ENCODE peak calls at places on chromosomes 1 and 21, in eight cellular contexts. S is ovary, Z is lower lobe of right lung, Q is upper lobe of right lung, D is adrenal gland, F is right lobe of liver, T is neural progenitor cell, A is ascending aorta. K is an unnamed sample.

GRCh38 chr1:53929349-53929945 is 16.1 kb downstream of the IFT25 start:
- DNase-seq in S (no peak), Z (no peak), Q (no peak), D (no peak), F (no peak), T (no peak), A (no peak), K (no peak)

GRCh38 chr21:35737899-35738341 is 322.4 kb downstream of the SETD4 start:
- DNase-seq in S (no peak), Z (peak; percentile 49), Q (no peak), D (peak; percentile 18), F (no peak), T (no peak), A (peak; percentile 71), K (no peak)

GRCh38 chr1:6101826-6102225 is 56.1 kb downstream of the KCNAB2 start:
- DNase-seq in S (no peak), Z (peak; percentile 36), Q (peak; percentile 63), D (no peak), F (no peak), T (no peak), A (no peak), K (no peak)

GRCh38 chr1:29323636-29324035 is 87.3 kb downstream of the PTPRU start:
- DNase-seq in S (no peak), Z (no peak), Q (peak; percentile 51), D (no peak), F (no peak), T (no peak), A (no peak), K (no peak)

GRCh38 chr1:172500207-172500606 is 32.7 kb upstream of the SUCO start:
- DNase-seq in S (no peak), Z (no peak), Q (no peak), D (no peak), F (no peak), T (no peak), A (no peak), K (no peak)

GRCh38 chr1:171590022-171590421 is 32.0 kb upstream of the MYOCOS start:
- DNase-seq in S (no peak), Z (no peak), Q (no peak), D (no peak), F (no peak), T (no peak), A (no peak), K (no peak)

GRCh38 chr1:237736372-237737029 is 154.2 kb downstream of the ZP4 start:
- DNase-seq in S (no peak), Z (no peak), Q (no peak), D (no peak), F (no peak), T (peak; percentile 42), A (no peak), K (no peak)

GRCh38 chr21:28885853-28886177 is 106.9 kb downstream of the LTN1 start:
- DNase-seq in S (no peak), Z (no peak), Q (no peak), D (no peak), F (no peak), T (no peak), A (no peak), K (no peak)

GRCh38 chr1:220300442-220301121 is 28.3 kb upstream of the RAB3GAP2 start:
- DNase-seq in S (peak; percentile 52), Z (peak; percentile 61), Q (peak; percentile 65), D (peak; percentile 68), F (peak; percentile 53), T (peak; percentile 39), A (peak; percentile 90), K (peak; percentile 95)

GRCh38 chr1:54547601-54548388 is at the start of gene ACOT11:
- DNase-seq in S (peak; percentile 93), Z (peak; percentile 77), Q (peak; percentile 82), D (peak; percentile 92), F (peak; percentile 54), T (peak; percentile 44), A (peak; percentile 94), K (no peak)

GRCh38 chr1:45348020-45348419 is 7.8 kb upstream of the MUTYH start:
- DNase-seq in S (no peak), Z (no peak), Q (no peak), D (no peak), F (no peak), T (no peak), A (no peak), K (no peak)

GRCh38 chr1:181804989-181805388 is 256.5 kb downstream of the ZNF648 start:
- DNase-seq in S (no peak), Z (no peak), Q (no peak), D (no peak), F (no peak), T (no peak), A (no peak), K (no peak)

GRCh38 chr21:43323244-43324005 is 103.5 kb downstream of the SIK1 start:
- DNase-seq in S (peak; percentile 79), Z (peak; percentile 90), Q (peak; percentile 93), D (peak; percentile 88), F (peak; percentile 90), T (no peak), A (no peak), K (no peak)

GRCh38 chr1:115430717-115431116 is 92.7 kb upstream of the NGF start:
- DNase-seq in S (no peak), Z (no peak), Q (no peak), D (peak; percentile 67), F (no peak), T (no peak), A (no peak), K (no peak)

GRCh38 chr1:169060906-169061683 is 45.4 kb upstream of the ATP1B1 start:
- DNase-seq in S (no peak), Z (peak; percentile 55), Q (no peak), D (peak; percentile 26), F (no peak), T (no peak), A (no peak), K (no peak)

GRCh38 chr1:26387447-26387846 is 14.9 kb upstream of the ZNF683 start:
- DNase-seq in S (no peak), Z (no peak), Q (no peak), D (no peak), F (no peak), T (no peak), A (no peak), K (no peak)

GRCh38 chr21:42545317-42545716 is 31.7 kb downstream of the SLC37A1 start:
- DNase-seq in S (peak; percentile 7), Z (no peak), Q (peak; percentile 45), D (no peak), F (no peak), T (no peak), A (no peak), K (no peak)

GRCh38 chr1:113226118-113226517 is 153.1 kb downstream of the LRIG2 start:
- DNase-seq in S (peak; percentile 54), Z (no peak), Q (no peak), D (no peak), F (no peak), T (peak; percentile 25), A (no peak), K (no peak)

GRCh38 chr1:169795687-169796086 is 980 bp upstream of the METTL18 start:
- DNase-seq in S (no peak), Z (no peak), Q (no peak), D (no peak), F (no peak), T (peak; percentile 30), A (no peak), K (no peak)

GRCh38 chr1:82829527-82829926 is 1028.8 kb downstream of the ADGRL2 start:
- DNase-seq in S (no peak), Z (no peak), Q (no peak), D (no peak), F (no peak), T (no peak), A (no peak), K (no peak)

GRCh38 chr1:86567341-86567740 is 20.5 kb downstream of the CLCA4 start:
- DNase-seq in S (no peak), Z (no peak), Q (no peak), D (no peak), F (no peak), T (no peak), A (no peak), K (no peak)

GRCh38 chr1:72946901-72947505 is 664.7 kb upstream of the NEGR1 start:
- DNase-seq in S (no peak), Z (no peak), Q (no peak), D (no peak), F (no peak), T (no peak), A (no peak), K (no peak)

GRCh38 chr1:26127235-26128163 is 15.9 kb downstream of the PDIK1L start:
- DNase-seq in S (no peak), Z (no peak), Q (no peak), D (no peak), F (no peak), T (no peak), A (no peak), K (no peak)

GRCh38 chr1:161506336-161507223 is 1.3 kb downstream of the FCGR2A start:
- DNase-seq in S (no peak), Z (peak; percentile 73), Q (peak; percentile 76), D (no peak), F (no peak), T (no peak), A (no peak), K (no peak)

GRCh38 chr21:45286671-45287437 is 841 bp downstream of the POFUT2 start:
- DNase-seq in S (peak; percentile 69), Z (peak; percentile 50), Q (peak; percentile 65), D (peak; percentile 39), F (no peak), T (peak; percentile 94), A (peak; percentile 62), K (peak; percentile 82)
- H3K4me3 ChIP-seq in S (peak overlapping the region; percentile 79), Z (peak overlapping the region; percentile 67), Q (peak overlapping the region; percentile 67), D (no peak overlapping the region), F (peak overlapping the region; percentile 61), T (peak overlapping the region; percentile 69), A (peak overlapping the region; percentile 98), K (no peak overlapping the region)

GRCh38 chr1:206010101-206010500 is 6.9 kb upstream of the RAB7B start:
- DNase-seq in S (no peak), Z (no peak), Q (no peak), D (no peak), F (no peak), T (no peak), A (no peak), K (no peak)
- TF ChIP-seq CTCF in S (no peak), Z (no peak), Q (no peak), D (no peak), F (no peak), T (no peak), A (no peak), K (no peak)

DNA sequence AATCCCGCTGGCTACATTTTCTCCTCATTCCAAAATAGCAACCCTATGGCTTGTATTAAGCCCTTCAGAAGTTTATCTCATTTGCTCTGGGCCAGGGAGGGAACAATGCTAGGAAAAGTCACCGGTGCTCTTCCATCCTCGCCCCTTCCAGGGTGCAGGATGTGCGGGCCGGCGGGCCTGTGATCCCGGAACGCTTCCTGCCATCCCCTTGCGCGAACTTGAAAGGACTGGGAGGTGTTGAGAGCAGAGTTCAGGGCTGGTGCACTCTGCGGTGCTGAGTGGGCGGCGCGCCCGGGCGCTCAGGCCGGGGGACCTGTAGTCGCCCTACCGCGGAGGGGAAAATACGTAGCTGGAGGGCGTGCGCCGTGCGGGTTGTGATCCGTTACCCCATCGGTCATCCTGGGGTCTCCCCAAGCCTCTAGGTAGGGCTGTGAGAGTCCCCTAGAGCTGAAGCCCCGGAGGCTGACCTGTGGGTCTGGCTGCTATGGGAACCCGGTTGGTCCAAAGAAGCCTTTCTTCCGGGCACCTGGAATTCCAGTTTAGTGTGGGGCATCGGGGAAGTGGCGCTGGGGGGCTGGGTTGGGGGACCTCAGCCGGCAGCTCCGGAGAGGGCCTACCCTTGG is 13.1 kb downstream of the NR5A2 start:
- DNase-seq in S (no peak), Z (no peak), Q (no peak), D (peak; percentile 31), F (peak; percentile 87), T (peak; percentile 59), A (no peak), K (no peak)
- H3K4me3 ChIP-seq in S (peak overlapping the region; percentile 15), Z (peak overlapping the region; percentile 60), Q (peak overlapping the region; percentile 54), D (no peak overlapping the region), F (peak overlapping the region; percentile 60), T (peak overlapping the region; percentile 1), A (peak overlapping the region; percentile 69), K (no peak overlapping the region)

GRCh38 chr1:245062906-245063305 is 91.9 kb upstream of the KIF26B start:
- DNase-seq in S (no peak), Z (no peak), Q (no peak), D (no peak), F (no peak), T (no peak), A (no peak), K (no peak)
- TF ChIP-seq CTCF in S (no peak), Z (no peak), Q (no peak), D (no peak), F (no peak), T (no peak), A (no peak), K (no peak)